ENCODE peak calls at places on chromosomes 11 and 22, in six cellular contexts. One of them, this sample, is unnamed.

GRCh38 chr11:129815596-129816461 is at the start of gene TMEM45B:
- DNase-seq in SHP77: peak; percentile 51
- DNase-seq in left ventricle myocardium inferior: no peak
- DNase-seq in glomerular endothelial cell: no peak
- DNase-seq in transverse colon: peak; percentile 82
- DNase-seq in NCI-H460: no peak
- DNase-seq in this sample: no peak

GRCh38 chr11:86674965-86675364 is 2.5 kb upstream of the ME3 start:
- DNase-seq in SHP77: no peak
- DNase-seq in left ventricle myocardium inferior: no peak
- DNase-seq in glomerular endothelial cell: no peak
- DNase-seq in transverse colon: no peak
- DNase-seq in NCI-H460: no peak
- DNase-seq in this sample: no peak

GRCh38 chr11:2886191-2886894 is 768 bp upstream of the CDKN1C start:
- DNase-seq in SHP77: no peak
- DNase-seq in left ventricle myocardium inferior: peak; percentile 41
- DNase-seq in glomerular endothelial cell: no peak
- DNase-seq in transverse colon: no peak
- DNase-seq in NCI-H460: no peak
- DNase-seq in this sample: no peak

GRCh38 chr22:24142241-24142640 is 39.0 kb upstream of the SUSD2 start:
- DNase-seq in SHP77: no peak
- DNase-seq in left ventricle myocardium inferior: no peak
- DNase-seq in glomerular endothelial cell: no peak
- DNase-seq in transverse colon: no peak
- DNase-seq in NCI-H460: no peak
- DNase-seq in this sample: no peak

GRCh38 chr11:108751444-108751843 is 86.6 kb downstream of the DDX10 start:
- DNase-seq in SHP77: no peak
- DNase-seq in left ventricle myocardium inferior: no peak
- DNase-seq in glomerular endothelial cell: no peak
- DNase-seq in transverse colon: no peak
- DNase-seq in NCI-H460: no peak
- DNase-seq in this sample: no peak

GRCh38 chr22:43236401-43237166 is 49.6 kb upstream of the TTLL12 start:
- DNase-seq in SHP77: no peak
- DNase-seq in left ventricle myocardium inferior: peak; percentile 80
- DNase-seq in glomerular endothelial cell: no peak
- DNase-seq in transverse colon: no peak
- DNase-seq in NCI-H460: no peak
- DNase-seq in this sample: no peak

GRCh38 chr11:109247071-109247470 is 174.9 kb upstream of the C11orf87 start:
- DNase-seq in SHP77: no peak
- DNase-seq in left ventricle myocardium inferior: no peak
- DNase-seq in glomerular endothelial cell: no peak
- DNase-seq in transverse colon: no peak
- DNase-seq in NCI-H460: no peak
- DNase-seq in this sample: no peak

GRCh38 chr11:132908017-132908810 is 624.1 kb downstream of the OPCML start:
- DNase-seq in SHP77: no peak
- DNase-seq in left ventricle myocardium inferior: no peak
- DNase-seq in glomerular endothelial cell: no peak
- DNase-seq in transverse colon: no peak
- DNase-seq in NCI-H460: no peak
- DNase-seq in this sample: no peak

GRCh38 chr11:12261551-12261950 is 115.8 kb upstream of the PARVA start:
- DNase-seq in SHP77: no peak
- DNase-seq in left ventricle myocardium inferior: no peak
- DNase-seq in glomerular endothelial cell: no peak
- DNase-seq in transverse colon: no peak
- DNase-seq in NCI-H460: no peak
- DNase-seq in this sample: no peak

This sample was measured in DMS 273 treated with DMSO at 0.1 percent for 48 hours.